ENCODE peak calls at places on chromosomes 6 and 20, in seven cellular contexts. K, B, S, J, V, L and T are unnamed samples.

GRCh38 chr6:45126033-45126432 is 202.1 kb upstream of the RUNX2 start:
- DNase-seq in S (no peak), J (no peak), B (no peak), K (no peak), V (no peak), L (no peak), T (no peak)

GRCh38 chr6:17820055-17820454 is 113.3 kb upstream of the NUP153 start:
- DNase-seq in S (no peak), J (no peak), L (no peak), K (no peak), V (no peak), B (no peak), T (no peak)

GRCh38 chr20:17520583-17520982 is 10.6 kb downstream of the BFSP1 start:
- DNase-seq in K (peak), J (no peak), V (no peak), L (no peak), B (no peak), S (no peak), T (no peak)

GRCh38 chr20:47196091-47197081 is 160.1 kb downstream of the ZMYND8 start:
- DNase-seq in J (peak), B (peak), L (no peak), K (peak), S (peak), V (peak), T (peak)

GRCh38 chr6:75602897-75603395 is 1.3 kb downstream of the SENP6 start:
- DNase-seq in K (peak), V (no peak), S (no peak), B (no peak), J (no peak), L (no peak), T (no peak)

GRCh38 chr6:24827162-24827561 is 28.4 kb upstream of the ARMH2 start:
- DNase-seq in K (no peak), L (no peak), B (no peak), V (no peak), S (no peak), J (no peak), T (no peak)

GRCh38 chr6:75345413-75345812 is 60.8 kb upstream of the TMEM30A start:
- DNase-seq in L (no peak), B (no peak), S (no peak), J (no peak), K (no peak), V (no peak), T (no peak)

GRCh38 chr6:13368716-13369115 is 40.4 kb upstream of the TBC1D7 start:
- DNase-seq in V (no peak), S (no peak), B (no peak), K (no peak), J (no peak), L (no peak), T (no peak)

GRCh38 chr6:18241208-18241836 is 23.0 kb downstream of the DEK start:
- DNase-seq in K (peak), V (no peak), J (no peak), L (no peak), B (no peak), S (no peak), T (no peak)

GRCh38 chr6:87968435-87969278 is 79.0 kb upstream of the SPACA1 start:
- DNase-seq in K (peak), J (no peak), B (peak), S (no peak), V (peak), L (no peak), T (peak)

GRCh38 chr20:57526067-57526884 is 1.3 kb upstream of the CTCFL start:
- DNase-seq in V (peak), B (no peak), S (peak), K (no peak), J (no peak), L (no peak), T (no peak)

GRCh38 chr6:2854394-2854982 is 12.8 kb upstream of the SERPINB1 start:
- DNase-seq in J (no peak), B (peak), S (no peak), L (no peak), V (no peak), K (peak), T (no peak)

GRCh38 chr20:1185781-1186334 is 1.1 kb upstream of the TMEM74B start:
- DNase-seq in L (no peak), B (no peak), S (peak), J (no peak), V (no peak), K (peak), T (no peak)